ENCODE peak calls at places on chromosome 4, in four cellular contexts. Z, C, P and O are unnamed samples.

GRCh38 chr4:75004755-75005668 is 72.1 kb downstream of the PARM1 start:
- DNase-seq in Z (no peak), P (no peak), C (no peak), O (no peak)

GRCh38 chr4:26132858-26133257 is 188.0 kb upstream of the RBPJ start:
- DNase-seq in Z (no peak), P (no peak), C (no peak), O (no peak)

GRCh38 chr4:37726666-37727065 is 40.5 kb upstream of the RELL1 start:
- DNase-seq in C (no peak), P (no peak), Z (no peak), O (no peak)

GRCh38 chr4:170226288-170226687 is 136.5 kb upstream of the AADAT start:
- DNase-seq in C (no peak), P (no peak), Z (no peak), O (no peak)

GRCh38 chr4:25799522-25799921 is 63.3 kb downstream of the SEL1L3 start:
- DNase-seq in Z (no peak), P (peak), C (no peak), O (no peak)

GRCh38 chr4:1793496-1793840 is 375 bp downstream of the FGFR3 start:
- DNase-seq in P (no peak), Z (no peak), C (no peak), O (peak)

GRCh38 chr4:47122592-47123291 is 91.4 kb downstream of the GABRB1 start:
- DNase-seq in C (peak), P (no peak), Z (no peak), O (peak)

GRCh38 chr4:88765729-88766128 is 68.1 kb upstream of the NAP1L5 start:
- DNase-seq in Z (no peak), C (no peak), P (no peak), O (no peak)

GRCh38 chr4:81040175-81040659 is 9.7 kb downstream of the BMP3 start:
- DNase-seq in P (no peak), Z (no peak), C (no peak), O (peak)

GRCh38 chr4:185142563-185142910 is 529 bp upstream of the SLC25A4 start:
- DNase-seq in C (no peak), Z (no peak), P (no peak), O (no peak)

GRCh38 chr4:153026947-153027346 is 90.8 kb downstream of the FHDC1 start:
- DNase-seq in Z (no peak), P (no peak), C (no peak), O (no peak)

GRCh38 chr4:147839651-147840050 is 107.8 kb downstream of the ARHGAP10 start:
- DNase-seq in Z (no peak), C (no peak), P (no peak), O (no peak)

GRCh38 chr4:93237526-93237925 is 591.0 kb upstream of the ATOH1 start:
- DNase-seq in P (no peak), Z (no peak), C (no peak), O (no peak)

GRCh38 chr4:125952631-125953030 is 637.9 kb downstream of the FAT4 start:
- DNase-seq in Z (no peak), C (no peak), P (no peak), O (no peak)

GRCh38 chr4:6354119-6354518 is 84.5 kb downstream of the WFS1 start:
- DNase-seq in C (peak), Z (no peak), P (no peak), O (no peak)

GRCh38 chr4:77151246-77151645 is 5.8 kb upstream of the CCNG2 start:
- DNase-seq in P (no peak), C (no peak), Z (no peak), O (no peak)

GRCh38 chr4:99437686-99438577 is 2.8 kb upstream of the ADH7 start:
- DNase-seq in Z (no peak), C (no peak), P (no peak), O (no peak)

GRCh38 chr4:170109586-170110289 is 20.0 kb upstream of the AADAT start:
- DNase-seq in Z (no peak), C (no peak), P (no peak), O (no peak)

GRCh38 chr4:113449407-113449974 is 312.0 kb downstream of the CAMK2D start:
- DNase-seq in C (no peak), P (no peak), Z (no peak), O (no peak)

GRCh38 chr4:46645092-46645491 is 255.2 kb upstream of the GABRA2 start:
- DNase-seq in C (no peak), P (no peak), Z (no peak), O (no peak)

GRCh38 chr4:7759635-7760034 is 180.0 kb downstream of the AFAP1 start:
- DNase-seq in C (no peak), Z (peak), P (no peak), O (no peak)

GRCh38 chr4:94298725-94299252 is 43.8 kb downstream of the HPGDS start:
- DNase-seq in P (no peak), C (no peak), Z (no peak), O (no peak)

GRCh38 chr4:186485621-186486062 is 69.7 kb downstream of the MTNR1A start:
- DNase-seq in C (peak), Z (no peak), P (no peak), O (peak)

GRCh38 chr4:177566691-177567090 is 124.5 kb upstream of the AGA start:
- DNase-seq in P (no peak), C (no peak), Z (no peak), O (no peak)

GRCh38 chr4:75555294-75556164 is at the start of gene ODAPH:
- DNase-seq in C (no peak), P (no peak), Z (no peak), O (no peak)

GRCh38 chr4:86011117-86011516 is 348.7 kb downstream of the MAPK10 start:
- DNase-seq in C (no peak), P (no peak), Z (no peak), O (no peak)

GRCh38 chr4:18155062-18156041 is 133.8 kb upstream of the LCORL start:
- DNase-seq in Z (no peak), C (no peak), P (no peak), O (no peak)

GRCh38 chr4:54322817-54323417 is 93.8 kb downstream of the PDGFRA start:
- DNase-seq in P (no peak), Z (no peak), C (peak), O (peak)

GRCh38 chr4:15953625-15954024 is 9.3 kb downstream of the FGFBP2 start:
- DNase-seq in C (no peak), Z (no peak), P (no peak), O (no peak)

GRCh38 chr4:15951781-15952180 is 11.2 kb downstream of the FGFBP2 start:
- DNase-seq in C (no peak), P (no peak), Z (no peak), O (no peak)

GRCh38 chr4:15956179-15956850 is 6.7 kb downstream of the FGFBP2 start:
- DNase-seq in C (peak), Z (no peak), P (peak), O (peak)

GRCh38 chr4:15958562-15958961 is 4.4 kb downstream of the FGFBP2 start:
- DNase-seq in Z (no peak), C (no peak), P (no peak), O (no peak)

GRCh38 chr4:15955670-15956069 is 7.3 kb downstream of the FGFBP2 start:
- DNase-seq in C (no peak), P (no peak), Z (no peak), O (no peak)
- TF ChIP-seq CTCF in C (no peak), P (no peak), Z (no peak), O (no peak)

DNA sequence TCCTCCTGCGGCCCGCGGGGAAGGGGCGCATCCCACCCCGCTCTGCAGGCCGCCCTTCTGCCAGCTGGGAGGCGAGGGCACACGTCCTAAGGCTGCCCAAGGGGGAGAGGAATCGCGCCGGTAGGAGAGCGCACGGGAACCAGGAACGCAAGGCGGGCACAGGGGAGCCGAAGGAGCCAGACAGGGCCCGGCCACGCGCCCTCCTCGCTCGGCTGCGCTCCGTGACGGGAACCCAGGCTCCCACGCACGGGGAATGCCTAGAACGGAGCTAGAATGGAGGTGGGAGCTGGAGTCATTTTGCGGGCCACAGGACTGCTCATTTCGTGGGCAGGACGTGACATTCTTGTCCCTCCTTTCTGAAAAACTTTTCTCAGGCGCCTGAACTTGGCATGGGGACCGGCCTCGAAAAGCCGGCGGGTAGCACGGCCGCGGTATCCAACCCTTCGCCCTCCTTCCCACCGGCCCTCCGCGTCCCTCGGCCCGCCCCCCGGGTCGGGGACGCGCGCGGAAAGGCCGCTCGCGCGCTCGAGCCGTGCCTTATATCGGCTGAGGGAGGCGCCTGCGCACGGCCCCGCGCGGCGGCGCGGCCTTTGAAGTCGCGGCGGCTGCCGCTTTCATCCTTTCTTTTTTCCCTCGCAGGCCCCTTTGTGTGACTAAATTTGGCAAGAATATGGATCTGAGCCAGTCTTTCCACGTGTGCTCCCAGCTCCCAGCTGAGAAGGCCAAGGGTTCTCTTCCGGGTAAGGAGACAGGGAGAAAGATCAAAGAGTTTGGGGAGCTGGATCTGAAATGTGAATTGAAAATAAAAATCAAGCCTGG is 4.3 kb upstream of the LEF1 start:
- DNase-seq in C (peak), P (no peak), Z (no peak), O (peak)
- TF ChIP-seq CTCF in C (no peak), P (no peak), Z (no peak), O (no peak)

DNA sequence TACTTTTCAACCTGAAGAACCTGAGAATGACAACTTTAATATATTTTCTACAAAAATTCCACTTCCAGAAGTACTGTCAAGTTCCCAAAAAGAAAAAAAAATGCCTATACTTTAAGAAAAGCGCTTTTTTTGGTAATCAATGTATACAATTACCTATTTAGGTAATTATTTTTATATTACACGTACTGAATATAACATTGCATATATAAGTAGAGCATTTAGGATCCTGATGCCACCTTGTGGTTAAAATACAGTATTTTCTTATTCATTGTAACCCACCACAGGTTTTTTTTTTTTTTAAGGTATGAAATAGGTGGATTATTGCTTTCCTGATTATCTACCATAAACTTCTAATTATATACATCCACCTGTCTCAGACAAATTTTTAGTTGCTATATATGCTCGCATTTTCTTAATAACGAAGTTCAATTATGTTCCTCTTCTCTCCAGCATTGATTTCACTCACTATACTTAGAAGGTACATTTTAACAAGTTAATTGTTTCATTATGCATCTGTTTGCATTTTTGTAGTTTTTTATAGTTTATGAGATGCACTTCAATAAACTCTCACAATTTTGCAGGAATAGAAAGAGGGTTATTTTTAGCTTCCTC is 5.2 kb downstream of the MAP9 start:
- DNase-seq in P (no peak), C (no peak), Z (no peak), O (no peak)
- TF ChIP-seq CTCF in P (no peak), C (peak), Z (peak), O (peak)

GRCh38 chr4:38760915-38761314 is 21.9 kb downstream of the TLR10 start:
- DNase-seq in P (no peak), Z (no peak), C (no peak), O (no peak)

GRCh38 chr4:38759790-38760122 is 23.0 kb downstream of the TLR10 start:
- DNase-seq in P (no peak), C (no peak), Z (no peak), O (no peak)

GRCh38 chr4:38759077-38759789 is 23.6 kb downstream of the TLR10 start:
- DNase-seq in P (peak), Z (no peak), C (peak), O (peak)

GRCh38 chr4:38762560-38762959 is 20.2 kb downstream of the TLR10 start:
- DNase-seq in Z (no peak), P (no peak), C (no peak), O (no peak)

GRCh38 chr4:38757945-38758344 is 24.8 kb downstream of the TLR10 start:
- DNase-seq in P (no peak), Z (no peak), C (no peak), O (no peak)
- TF ChIP-seq CTCF in P (no peak), Z (peak), C (peak), O (no peak)

GRCh38 chr4:41359069-41359769 is 102.5 kb downstream of the UCHL1 start:
- DNase-seq in C (peak), Z (no peak), P (no peak), O (peak)
- TF ChIP-seq CTCF in C (peak), Z (peak), P (no peak), O (peak)

GRCh38 chr4:64880557-64880956 is 471.3 kb upstream of the TECRL start:
- DNase-seq in Z (no peak), P (no peak), C (no peak), O (no peak)
- TF ChIP-seq CTCF in Z (no peak), P (no peak), C (no peak), O (no peak)

DNA sequence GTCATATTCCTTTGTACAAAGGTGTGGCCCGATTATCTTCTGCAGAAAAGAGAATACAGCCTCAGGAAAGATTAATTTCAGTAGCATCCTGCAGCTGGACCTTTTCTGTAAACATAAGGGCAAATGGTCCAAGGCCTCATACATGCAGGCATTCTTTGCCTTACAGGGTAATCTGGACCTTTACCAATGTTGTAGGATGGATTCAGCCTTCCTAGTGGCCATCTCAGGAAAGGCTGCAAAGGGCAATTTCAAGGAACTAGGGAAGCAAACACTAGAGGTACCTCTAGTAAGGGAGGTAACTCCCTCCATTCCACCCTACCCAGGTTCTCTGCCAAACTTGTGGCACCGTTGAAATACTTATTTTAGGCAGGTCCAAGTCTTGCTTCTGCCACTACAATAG is 43.0 kb downstream of the UGT2B28 start:
- DNase-seq in P (no peak), C (no peak), Z (no peak), O (no peak)
- TF ChIP-seq CTCF in P (no peak), C (peak), Z (no peak), O (no peak)